ENCODE peak calls at places on chromosomes 11 and 22, in eight cellular contexts. One of them, this sample, is unnamed.

GRCh38 chr11:122995526-122995925 is 13.9 kb upstream of the BSX start:
- DNase-seq in gastrocnemius medialis: no peak
- DNase-seq in DMS153: no peak
- DNase-seq in activated naive CD8-positive, alpha-beta T cell treated with anti-CD3 and anti-CD28 coated beads, Interleukin-2, amount 50 U/mL, for 24 hours: no peak
- DNase-seq in NCI-H1417: no peak
- DNase-seq in activated CD8-positive, alpha-beta memory T cell treated with anti-CD3 and anti-CD28 coated beads, Interleukin-2, amount 50 U/mL, for 48 hours: no peak
- DNase-seq in A172: no peak
- DNase-seq in HS-27A: no peak
- DNase-seq in this sample: no peak

GRCh38 chr22:30940655-30941362 is 27.8 kb downstream of the MORC2 start:
- DNase-seq in gastrocnemius medialis: no peak
- DNase-seq in DMS153: no peak
- DNase-seq in activated naive CD8-positive, alpha-beta T cell treated with anti-CD3 and anti-CD28 coated beads, Interleukin-2, amount 50 U/mL, for 24 hours: no peak
- DNase-seq in NCI-H1417: no peak
- DNase-seq in activated CD8-positive, alpha-beta memory T cell treated with anti-CD3 and anti-CD28 coated beads, Interleukin-2, amount 50 U/mL, for 48 hours: no peak
- DNase-seq in A172: no peak
- DNase-seq in HS-27A: no peak
- DNase-seq in this sample: no peak

GRCh38 chr11:118812485-118812884 is 21.5 kb upstream of the DDX6 start:
- DNase-seq in gastrocnemius medialis: no peak
- DNase-seq in DMS153: no peak
- DNase-seq in activated naive CD8-positive, alpha-beta T cell treated with anti-CD3 and anti-CD28 coated beads, Interleukin-2, amount 50 U/mL, for 24 hours: no peak
- DNase-seq in NCI-H1417: no peak
- DNase-seq in activated CD8-positive, alpha-beta memory T cell treated with anti-CD3 and anti-CD28 coated beads, Interleukin-2, amount 50 U/mL, for 48 hours: no peak
- DNase-seq in A172: no peak
- DNase-seq in HS-27A: no peak
- DNase-seq in this sample: no peak

GRCh38 chr22:37345863-37346514 is 63.7 kb downstream of the CYTH4 start:
- DNase-seq in gastrocnemius medialis: no peak
- DNase-seq in DMS153: no peak
- DNase-seq in activated naive CD8-positive, alpha-beta T cell treated with anti-CD3 and anti-CD28 coated beads, Interleukin-2, amount 50 U/mL, for 24 hours: no peak
- DNase-seq in NCI-H1417: no peak
- DNase-seq in activated CD8-positive, alpha-beta memory T cell treated with anti-CD3 and anti-CD28 coated beads, Interleukin-2, amount 50 U/mL, for 48 hours: no peak
- DNase-seq in A172: peak; percentile 78
- DNase-seq in HS-27A: peak; percentile 82
- DNase-seq in this sample: no peak

GRCh38 chr11:106457727-106458126 is 380.3 kb downstream of the AASDHPPT start:
- DNase-seq in gastrocnemius medialis: no peak
- DNase-seq in DMS153: no peak
- DNase-seq in activated naive CD8-positive, alpha-beta T cell treated with anti-CD3 and anti-CD28 coated beads, Interleukin-2, amount 50 U/mL, for 24 hours: no peak
- DNase-seq in NCI-H1417: no peak
- DNase-seq in activated CD8-positive, alpha-beta memory T cell treated with anti-CD3 and anti-CD28 coated beads, Interleukin-2, amount 50 U/mL, for 48 hours: no peak
- DNase-seq in A172: no peak
- DNase-seq in HS-27A: no peak
- DNase-seq in this sample: no peak

GRCh38 chr11:64675417-64676252 is 47.4 kb downstream of the NRXN2 start:
- DNase-seq in gastrocnemius medialis: peak; percentile 94
- DNase-seq in DMS153: peak; percentile 63
- DNase-seq in activated naive CD8-positive, alpha-beta T cell treated with anti-CD3 and anti-CD28 coated beads, Interleukin-2, amount 50 U/mL, for 24 hours: no peak
- DNase-seq in NCI-H1417: no peak
- DNase-seq in activated CD8-positive, alpha-beta memory T cell treated with anti-CD3 and anti-CD28 coated beads, Interleukin-2, amount 50 U/mL, for 48 hours: no peak
- DNase-seq in A172: peak; percentile 76
- DNase-seq in HS-27A: peak; percentile 66
- DNase-seq in this sample: peak; percentile 88

GRCh38 chr22:43101306-43101705 is 9.2 kb upstream of the BIK start:
- DNase-seq in gastrocnemius medialis: no peak
- DNase-seq in DMS153: no peak
- DNase-seq in activated naive CD8-positive, alpha-beta T cell treated with anti-CD3 and anti-CD28 coated beads, Interleukin-2, amount 50 U/mL, for 24 hours: no peak
- DNase-seq in NCI-H1417: no peak
- DNase-seq in activated CD8-positive, alpha-beta memory T cell treated with anti-CD3 and anti-CD28 coated beads, Interleukin-2, amount 50 U/mL, for 48 hours: no peak
- DNase-seq in A172: no peak
- DNase-seq in HS-27A: no peak
- DNase-seq in this sample: no peak

GRCh38 chr22:41939981-41940852 is 6.7 kb downstream of the CENPM start:
- DNase-seq in gastrocnemius medialis: no peak
- DNase-seq in DMS153: peak; percentile 90
- DNase-seq in activated naive CD8-positive, alpha-beta T cell treated with anti-CD3 and anti-CD28 coated beads, Interleukin-2, amount 50 U/mL, for 24 hours: peak; percentile 88
- DNase-seq in NCI-H1417: peak; percentile 6
- DNase-seq in activated CD8-positive, alpha-beta memory T cell treated with anti-CD3 and anti-CD28 coated beads, Interleukin-2, amount 50 U/mL, for 48 hours: peak; percentile 90
- DNase-seq in A172: no peak
- DNase-seq in HS-27A: no peak
- DNase-seq in this sample: peak; percentile 53

GRCh38 chr22:47173535-47174021 is 411.1 kb downstream of the TBC1D22A start:
- DNase-seq in gastrocnemius medialis: no peak
- DNase-seq in DMS153: no peak
- DNase-seq in activated naive CD8-positive, alpha-beta T cell treated with anti-CD3 and anti-CD28 coated beads, Interleukin-2, amount 50 U/mL, for 24 hours: no peak
- DNase-seq in NCI-H1417: no peak
- DNase-seq in activated CD8-positive, alpha-beta memory T cell treated with anti-CD3 and anti-CD28 coated beads, Interleukin-2, amount 50 U/mL, for 48 hours: no peak
- DNase-seq in A172: no peak
- DNase-seq in HS-27A: no peak
- DNase-seq in this sample: no peak

GRCh38 chr11:14942735-14943134 is 29.4 kb downstream of the CALCA start:
- DNase-seq in gastrocnemius medialis: no peak
- DNase-seq in DMS153: no peak
- DNase-seq in activated naive CD8-positive, alpha-beta T cell treated with anti-CD3 and anti-CD28 coated beads, Interleukin-2, amount 50 U/mL, for 24 hours: no peak
- DNase-seq in NCI-H1417: peak; percentile 17
- DNase-seq in activated CD8-positive, alpha-beta memory T cell treated with anti-CD3 and anti-CD28 coated beads, Interleukin-2, amount 50 U/mL, for 48 hours: no peak
- DNase-seq in A172: no peak
- DNase-seq in HS-27A: no peak
- DNase-seq in this sample: no peak

GRCh38 chr11:111602865-111603632 is 800 bp downstream of the SIK2 start:
- DNase-seq in gastrocnemius medialis: peak; percentile 7
- DNase-seq in DMS153: no peak
- DNase-seq in activated naive CD8-positive, alpha-beta T cell treated with anti-CD3 and anti-CD28 coated beads, Interleukin-2, amount 50 U/mL, for 24 hours: no peak
- DNase-seq in NCI-H1417: peak; percentile 89
- DNase-seq in activated CD8-positive, alpha-beta memory T cell treated with anti-CD3 and anti-CD28 coated beads, Interleukin-2, amount 50 U/mL, for 48 hours: no peak
- DNase-seq in A172: peak; percentile 1
- DNase-seq in HS-27A: no peak
- DNase-seq in this sample: peak; percentile 48

GRCh38 chr11:12800032-12800671 is 125.9 kb downstream of the TEAD1 start:
- DNase-seq in gastrocnemius medialis: no peak
- DNase-seq in DMS153: peak; percentile 82
- DNase-seq in activated naive CD8-positive, alpha-beta T cell treated with anti-CD3 and anti-CD28 coated beads, Interleukin-2, amount 50 U/mL, for 24 hours: no peak
- DNase-seq in NCI-H1417: peak; percentile 78
- DNase-seq in activated CD8-positive, alpha-beta memory T cell treated with anti-CD3 and anti-CD28 coated beads, Interleukin-2, amount 50 U/mL, for 48 hours: no peak
- DNase-seq in A172: peak; percentile 86
- DNase-seq in HS-27A: no peak
- DNase-seq in this sample: peak; percentile 39

GRCh38 chr22:32576553-32577255 is 102.1 kb downstream of the FBXO7 start:
- DNase-seq in gastrocnemius medialis: no peak
- DNase-seq in DMS153: peak; percentile 72
- DNase-seq in activated naive CD8-positive, alpha-beta T cell treated with anti-CD3 and anti-CD28 coated beads, Interleukin-2, amount 50 U/mL, for 24 hours: no peak
- DNase-seq in NCI-H1417: no peak
- DNase-seq in activated CD8-positive, alpha-beta memory T cell treated with anti-CD3 and anti-CD28 coated beads, Interleukin-2, amount 50 U/mL, for 48 hours: no peak
- DNase-seq in A172: no peak
- DNase-seq in HS-27A: no peak
- DNase-seq in this sample: no peak

GRCh38 chr11:112113539-112114457 is 27.1 kb downstream of the SDHD start:
- DNase-seq in gastrocnemius medialis: peak; percentile 11
- DNase-seq in DMS153: peak; percentile 65
- DNase-seq in activated naive CD8-positive, alpha-beta T cell treated with anti-CD3 and anti-CD28 coated beads, Interleukin-2, amount 50 U/mL, for 24 hours: no peak
- DNase-seq in NCI-H1417: peak; percentile 16
- DNase-seq in activated CD8-positive, alpha-beta memory T cell treated with anti-CD3 and anti-CD28 coated beads, Interleukin-2, amount 50 U/mL, for 48 hours: no peak
- DNase-seq in A172: peak; percentile 69
- DNase-seq in HS-27A: no peak
- DNase-seq in this sample: peak; percentile 82

GRCh38 chr11:114344494-114344893 is 48.3 kb downstream of the NNMT start:
- DNase-seq in gastrocnemius medialis: no peak
- DNase-seq in DMS153: no peak
- DNase-seq in activated naive CD8-positive, alpha-beta T cell treated with anti-CD3 and anti-CD28 coated beads, Interleukin-2, amount 50 U/mL, for 24 hours: no peak
- DNase-seq in NCI-H1417: no peak
- DNase-seq in activated CD8-positive, alpha-beta memory T cell treated with anti-CD3 and anti-CD28 coated beads, Interleukin-2, amount 50 U/mL, for 48 hours: no peak
- DNase-seq in A172: no peak
- DNase-seq in HS-27A: no peak
- DNase-seq in this sample: no peak

GRCh38 chr11:55949330-55949729 is 13.1 kb upstream of the OR5I1 start:
- DNase-seq in gastrocnemius medialis: no peak
- DNase-seq in DMS153: peak; percentile 0
- DNase-seq in activated naive CD8-positive, alpha-beta T cell treated with anti-CD3 and anti-CD28 coated beads, Interleukin-2, amount 50 U/mL, for 24 hours: no peak
- DNase-seq in NCI-H1417: peak; percentile 0
- DNase-seq in activated CD8-positive, alpha-beta memory T cell treated with anti-CD3 and anti-CD28 coated beads, Interleukin-2, amount 50 U/mL, for 48 hours: no peak
- DNase-seq in A172: no peak
- DNase-seq in HS-27A: no peak
- DNase-seq in this sample: no peak

GRCh38 chr11:17672469-17672868 is 46.9 kb upstream of the MYOD1 start:
- DNase-seq in gastrocnemius medialis: no peak
- DNase-seq in DMS153: no peak
- DNase-seq in activated naive CD8-positive, alpha-beta T cell treated with anti-CD3 and anti-CD28 coated beads, Interleukin-2, amount 50 U/mL, for 24 hours: no peak
- DNase-seq in NCI-H1417: no peak
- DNase-seq in activated CD8-positive, alpha-beta memory T cell treated with anti-CD3 and anti-CD28 coated beads, Interleukin-2, amount 50 U/mL, for 48 hours: no peak
- DNase-seq in A172: no peak
- DNase-seq in HS-27A: no peak
- DNase-seq in this sample: no peak

GRCh38 chr11:120517390-120518315 is 6.1 kb downstream of the GRIK4 start:
- DNase-seq in gastrocnemius medialis: no peak
- DNase-seq in DMS153: no peak
- DNase-seq in activated naive CD8-positive, alpha-beta T cell treated with anti-CD3 and anti-CD28 coated beads, Interleukin-2, amount 50 U/mL, for 24 hours: no peak
- DNase-seq in NCI-H1417: no peak
- DNase-seq in activated CD8-positive, alpha-beta memory T cell treated with anti-CD3 and anti-CD28 coated beads, Interleukin-2, amount 50 U/mL, for 48 hours: no peak
- DNase-seq in A172: peak; percentile 59
- DNase-seq in HS-27A: no peak
- DNase-seq in this sample: no peak